ENCODE peak calls at places on chromosomes 13 and 19, in eight cellular contexts. Y, P, V, N, J, S, Q and L are unnamed samples.

GRCh38 chr19:57802269-57802668 is 12.4 kb downstream of the ZNF552 start:
- DNase-seq in S (no peak), N (no peak), V (no peak), J (no peak), P (no peak), Q (no peak), Y (no peak), L (no peak)

GRCh38 chr13:83221813-83222241 is 660.4 kb downstream of the SLITRK1 start:
- DNase-seq in V (no peak), N (no peak), Q (no peak), P (no peak), J (no peak), Y (peak), S (no peak), L (no peak)

GRCh38 chr13:75383064-75383715 is 98.8 kb downstream of the TBC1D4 start:
- DNase-seq in P (no peak), Y (no peak), S (no peak), N (no peak), V (no peak), Q (no peak), J (no peak), L (no peak)

GRCh38 chr19:48648134-48648533 is 2.1 kb upstream of the CA11 start:
- DNase-seq in N (no peak), J (no peak), Y (no peak), Q (no peak), P (no peak), S (no peak), V (no peak), L (no peak)

GRCh38 chr19:55647732-55648656 is at the start of gene CCDC106:
- DNase-seq in N (peak), V (no peak), S (peak), Q (no peak), P (peak), Y (peak), J (peak), L (peak)

GRCh38 chr19:48394331-48395169 is 1.1 kb downstream of the GRIN2D start:
- DNase-seq in Q (no peak), P (no peak), S (no peak), N (no peak), V (no peak), Y (no peak), J (no peak), L (no peak)

GRCh38 chr13:80586356-80586755 is 245.4 kb upstream of the SPRY2 start:
- DNase-seq in Y (no peak), V (no peak), P (no peak), J (no peak), Q (no peak), N (no peak), S (no peak), L (no peak)

GRCh38 chr19:13063461-13064091 is 39.1 kb downstream of the LYL1 start:
- DNase-seq in N (no peak), P (no peak), S (no peak), Y (no peak), Q (no peak), J (peak), V (no peak), L (no peak)

GRCh38 chr13:98315466-98315865 is 138.4 kb upstream of the RNF113B start:
- DNase-seq in S (no peak), N (peak), Y (peak), V (no peak), P (no peak), Q (no peak), J (no peak), L (no peak)

GRCh38 chr13:21541980-21542379 is 62.0 kb downstream of the MICU2 start:
- DNase-seq in N (no peak), S (no peak), P (no peak), V (no peak), Y (no peak), J (no peak), Q (no peak), L (no peak)

GRCh38 chr13:93338906-93339305 is 112.3 kb downstream of the GPC6 start:
- DNase-seq in S (no peak), V (no peak), J (no peak), Y (peak), P (no peak), Q (no peak), N (no peak), L (no peak)

GRCh38 chr13:98443329-98443728 is 133.6 kb downstream of the STK24 start:
- DNase-seq in J (no peak), S (no peak), Q (no peak), P (no peak), N (peak), V (no peak), Y (peak), L (no peak)

GRCh38 chr13:60990032-60990733 is 425.5 kb downstream of the PCDH20 start:
- DNase-seq in N (no peak), Q (no peak), S (no peak), V (no peak), J (no peak), Y (no peak), P (no peak), L (no peak)

GRCh38 chr13:34086281-34086680 is 268.3 kb downstream of the RFC3 start:
- DNase-seq in P (no peak), Y (no peak), N (no peak), S (no peak), Q (no peak), V (no peak), J (no peak), L (no peak)

GRCh38 chr19:48171584-48172170 is 1.2 kb downstream of the ZSWIM9 start:
- DNase-seq in P (no peak), Q (no peak), J (no peak), Y (no peak), N (no peak), S (peak), V (no peak), L (no peak)

GRCh38 chr19:14090509-14091085 is at the start of gene SAMD1:
- DNase-seq in N (peak), S (peak), P (peak), J (peak), Q (peak), V (peak), Y (peak), L (peak)

GRCh38 chr19:43105496-43105895 is 23.0 kb upstream of the PSG2 start:
- DNase-seq in Y (peak), V (no peak), Q (no peak), S (no peak), N (no peak), J (no peak), P (no peak), L (no peak)

GRCh38 chr13:107999751-108000150 is 215.6 kb downstream of the LIG4 start:
- DNase-seq in V (no peak), Q (no peak), J (no peak), N (no peak), Y (no peak), S (no peak), P (no peak), L (no peak)

GRCh38 chr13:25394661-25395060 is 22.9 kb downstream of the ATP8A2 start:
- DNase-seq in J (no peak), P (no peak), V (no peak), S (no peak), N (no peak), Q (no peak), Y (no peak), L (no peak)

GRCh38 chr19:28332351-28332750 is 880.6 kb downstream of the UQCRFS1 start:
- DNase-seq in N (no peak), S (no peak), Y (no peak), Q (peak), J (no peak), V (no peak), P (no peak), L (no peak)

GRCh38 chr13:75416327-75417005 is 65.5 kb downstream of the TBC1D4 start:
- DNase-seq in Y (no peak), S (no peak), V (no peak), Q (no peak), J (no peak), P (no peak), N (no peak), L (no peak)

GRCh38 chr19:35889370-35890112 is 10.8 kb downstream of the NFKBID start:
- DNase-seq in S (no peak), J (no peak), Y (no peak), P (no peak), V (no peak), Q (no peak), N (no peak), L (no peak)

GRCh38 chr13:31051999-31052398 is 109.7 kb downstream of the HSPH1 start:
- DNase-seq in Y (peak), Q (no peak), N (no peak), P (no peak), J (no peak), V (no peak), S (no peak), L (no peak)

GRCh38 chr19:29673451-29674371 is 8.4 kb downstream of the PLEKHF1 start:
- DNase-seq in J (no peak), P (no peak), V (no peak), N (no peak), Y (no peak), S (peak), Q (no peak), L (no peak)

GRCh38 chr13:32267836-32268439 is 47.2 kb downstream of the ZAR1L start:
- DNase-seq in S (no peak), N (peak), P (no peak), Y (no peak), J (no peak), Q (no peak), V (no peak), L (peak)

GRCh38 chr19:7748756-7749155 is 1.4 kb upstream of the CD209 start:
- DNase-seq in S (no peak), Y (peak), J (no peak), N (peak), V (no peak), P (no peak), Q (no peak), L (no peak)

GRCh38 chr19:31252476-31252875 is 96.8 kb downstream of the TSHZ3 start:
- DNase-seq in J (no peak), N (no peak), Q (no peak), S (no peak), V (no peak), Y (no peak), P (no peak), L (no peak)

GRCh38 chr19:55372316-55373081 is 2.2 kb upstream of the IL11 start:
- DNase-seq in S (no peak), J (no peak), N (no peak), P (no peak), Y (peak), V (no peak), Q (no peak), L (no peak)

GRCh38 chr13:27658569-27658968 is 36.9 kb downstream of the POLR1D start:
- DNase-seq in N (peak), V (no peak), J (no peak), Q (no peak), Y (peak), S (no peak), P (no peak), L (no peak)

GRCh38 chr19:17405250-17406038 is at the start of gene BST2:
- DNase-seq in Y (peak), Q (no peak), J (peak), P (peak), V (no peak), S (peak), N (peak), L (peak)

GRCh38 chr19:17404621-17405249 is 695 bp downstream of the BST2 start:
- DNase-seq in N (no peak), V (no peak), S (no peak), Q (no peak), P (no peak), Y (no peak), J (no peak), L (no peak)

GRCh38 chr19:17406039-17406886 is 833 bp upstream of the BST2 start:
- DNase-seq in P (no peak), Q (no peak), V (no peak), S (no peak), Y (no peak), N (peak), J (no peak), L (peak)

GRCh38 chr19:17402982-17403855 is 2.2 kb downstream of the BST2 start:
- DNase-seq in N (peak), P (peak), V (no peak), S (no peak), J (no peak), Q (no peak), Y (no peak), L (no peak)

DNA sequence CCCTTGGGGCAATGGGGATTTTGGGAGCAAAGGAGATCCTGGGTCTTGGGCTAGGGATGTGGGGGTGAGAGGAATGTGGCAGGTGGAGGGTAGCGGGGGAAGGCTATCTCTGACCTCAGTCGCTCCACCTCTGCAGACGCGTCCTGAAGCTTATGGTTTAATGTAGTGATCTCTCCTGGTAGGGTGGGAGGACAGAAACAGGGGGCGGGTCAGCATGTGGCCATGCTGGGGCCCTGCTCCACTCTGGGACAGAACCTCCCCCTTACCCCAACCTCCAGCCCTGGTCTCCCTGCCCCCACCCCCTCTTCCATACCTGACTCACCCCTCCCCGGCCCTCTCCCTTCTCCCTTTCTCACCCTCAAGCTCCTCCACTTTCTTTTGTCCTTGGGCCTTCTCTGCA is 1.4 kb downstream of the BST2 start:
- DNase-seq in Y (no peak), Q (no peak), N (no peak), S (no peak), V (no peak), P (no peak), J (no peak), L (no peak)
- H3K4me3 ChIP-seq in Y (no peak), Q (peak), N (no peak), S (peak), V (peak), P (peak), J (peak), L (peak)

DNA sequence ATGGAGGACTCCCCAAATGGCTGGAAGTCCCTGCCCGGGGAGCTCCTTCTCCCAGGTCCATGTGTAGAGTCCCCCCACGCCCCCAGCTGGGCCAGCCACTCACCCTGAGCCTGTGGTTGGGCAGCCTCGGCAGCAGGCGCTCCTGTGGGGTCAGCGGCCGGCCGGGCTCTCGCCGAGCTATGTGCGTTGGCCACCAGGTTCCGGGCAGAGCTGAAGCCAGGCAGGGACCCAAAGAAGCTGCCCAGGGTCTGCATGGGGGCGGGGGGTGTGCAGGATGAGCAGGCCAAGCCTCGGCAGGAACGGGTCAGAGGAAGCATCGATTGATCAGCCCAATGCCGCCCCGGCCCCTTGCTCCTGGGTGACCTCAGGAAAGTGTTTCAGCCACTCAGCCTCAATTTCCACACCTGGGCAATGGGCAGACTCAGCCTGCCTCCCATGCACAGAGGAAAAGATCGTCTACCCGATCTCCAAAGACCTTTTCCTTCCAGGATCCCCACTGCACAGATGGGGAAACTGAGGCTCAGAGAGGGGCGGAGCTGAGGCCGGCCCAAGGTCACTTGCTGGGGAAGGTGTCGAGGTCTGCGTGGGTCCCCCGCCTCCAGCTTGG is 732 bp downstream of the PLIN4 start:
- DNase-seq in N (no peak), P (no peak), Q (no peak), J (no peak), S (no peak), V (no peak), Y (no peak), L (no peak)
- H3K27ac ChIP-seq in N (no peak), P (no peak), Q (peak), J (peak), S (no peak), V (peak), Y (no peak), L (no peak)

GRCh38 chr13:110347088-110347487 is 40.0 kb downstream of the COL4A2 start:
- DNase-seq in V (no peak), Q (no peak), P (no peak), S (no peak), N (no peak), Y (no peak), J (no peak), L (no peak)

GRCh38 chr13:110346661-110347067 is 39.6 kb downstream of the COL4A2 start:
- DNase-seq in Q (no peak), P (no peak), S (no peak), Y (no peak), V (no peak), J (no peak), N (no peak), L (peak)

GRCh38 chr13:110348751-110349150 is 41.7 kb downstream of the COL4A2 start:
- DNase-seq in J (no peak), V (no peak), P (no peak), Q (no peak), S (no peak), N (no peak), Y (no peak), L (no peak)

GRCh38 chr13:110348309-110348625 is 41.2 kb downstream of the COL4A2 start:
- DNase-seq in Q (no peak), N (peak), S (no peak), V (no peak), P (no peak), Y (no peak), J (no peak), L (no peak)

GRCh38 chr13:110347535-110348308 is 40.6 kb downstream of the COL4A2 start:
- DNase-seq in N (no peak), V (no peak), P (no peak), Y (peak), J (peak), Q (no peak), S (no peak), L (no peak)
- TF ChIP-seq POLR2A in N (no peak), V (no peak), P (no peak), Y (no peak), J (no peak), Q (no peak), S (no peak), L (no peak)

DNA sequence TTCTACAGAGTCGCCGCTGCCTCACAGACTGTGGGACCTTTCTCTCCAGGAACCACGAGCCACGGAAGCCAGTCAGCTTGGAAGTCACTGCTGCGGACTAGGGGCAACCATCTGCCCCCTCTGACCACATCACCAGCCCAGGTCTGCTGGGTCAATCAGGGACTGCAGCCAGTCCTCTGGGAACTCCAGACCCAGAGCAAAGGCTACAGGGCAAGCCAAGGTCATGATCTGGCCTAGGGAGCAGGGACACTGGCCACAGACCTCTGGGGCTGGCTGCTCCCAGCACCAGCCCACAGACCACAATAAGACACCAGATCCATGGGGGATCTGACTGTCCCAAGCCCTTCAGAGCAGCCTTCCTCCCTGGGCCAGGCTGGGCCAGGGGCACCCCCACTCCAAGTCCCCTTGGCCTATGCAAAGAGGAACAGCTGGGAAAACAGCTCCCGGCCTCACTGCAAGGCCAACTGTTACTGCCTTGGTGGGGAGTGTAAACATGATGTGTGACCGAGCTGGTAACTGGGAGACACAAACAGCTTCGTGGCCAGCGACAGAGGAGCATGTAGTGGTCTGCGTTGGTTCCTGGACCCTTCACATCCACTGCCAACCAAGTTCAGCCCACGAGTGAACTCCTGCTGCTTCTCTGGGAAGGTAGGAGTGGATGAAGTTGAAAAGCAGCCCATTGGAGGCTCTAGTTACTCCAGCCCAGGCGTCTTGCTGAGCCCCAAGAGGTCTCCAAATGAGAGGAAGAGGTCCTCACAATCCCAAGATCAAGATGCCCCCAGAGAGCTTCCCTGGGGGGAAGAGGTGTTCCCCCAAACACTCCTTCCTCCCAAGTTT is 1.5 kb downstream of the AKT2 start:
- DNase-seq in N (peak), S (peak), Q (no peak), J (no peak), Y (peak), P (no peak), V (no peak), L (no peak)
- H3K4me3 ChIP-seq in N (peak), S (peak), Q (peak), J (peak), Y (peak), P (peak), V (peak), L (peak)

GRCh38 chr19:2547033-2547680 is 71.2 kb downstream of the GADD45B start:
- DNase-seq in J (no peak), S (peak), N (no peak), V (no peak), P (no peak), Q (no peak), Y (no peak), L (no peak)
- H3K27ac ChIP-seq in J (peak), S (peak), N (peak), V (peak), P (peak), Q (peak), Y (no peak), L (peak)

GRCh38 chr13:46374710-46375109 is 12.3 kb downstream of the RUBCNL start:
- DNase-seq in Q (no peak), J (no peak), V (no peak), N (no peak), Y (no peak), P (no peak), S (no peak), L (peak)

GRCh38 chr13:46369506-46370268 is 17.4 kb downstream of the RUBCNL start:
- DNase-seq in S (no peak), P (no peak), Q (no peak), J (no peak), N (no peak), V (no peak), Y (peak), L (no peak)

GRCh38 chr13:46372071-46372470 is 15.0 kb downstream of the RUBCNL start:
- DNase-seq in N (no peak), Q (no peak), Y (no peak), P (no peak), J (no peak), V (no peak), S (no peak), L (no peak)

GRCh38 chr13:46377554-46377953 is 9.5 kb downstream of the RUBCNL start:
- DNase-seq in V (no peak), Q (no peak), P (no peak), Y (no peak), S (no peak), N (no peak), J (no peak), L (peak)

DNA sequence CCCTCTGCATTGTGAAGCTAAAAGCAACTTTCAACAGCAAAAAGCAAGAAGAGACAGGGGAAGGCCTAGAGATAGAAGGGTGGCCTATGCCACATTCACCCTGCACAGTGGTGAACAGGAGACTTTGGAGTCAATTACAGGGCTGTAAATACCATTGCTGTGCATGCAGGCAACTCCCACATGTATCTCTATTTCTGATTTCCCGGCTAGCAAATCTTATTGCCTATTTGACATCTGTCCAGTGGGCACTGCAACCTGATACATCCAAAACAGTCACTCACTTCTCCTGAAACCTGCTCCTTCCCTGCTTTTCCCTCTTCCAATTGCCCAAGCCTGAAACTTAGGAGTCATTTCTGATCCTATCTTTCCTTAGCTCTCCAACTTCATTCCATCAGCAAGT is 13.4 kb downstream of the RUBCNL start:
- DNase-seq in Q (no peak), V (no peak), J (no peak), S (no peak), P (no peak), N (no peak), Y (no peak), L (no peak)
- TF ChIP-seq POLR2A in Q (no peak), V (no peak), J (no peak), S (no peak), P (no peak), N (no peak), Y (no peak), L (no peak)